ENCODE peak calls at places on chromosomes 7 and 10, in ten cellular contexts. L is pancreas; W is HepG2; K is body of pancreas; F is Peyer's patch; U is CD4-positive, alpha-beta T cell; X is naive thymus-derived CD4-positive, alpha-beta T cell; P is psoas muscle; C is endodermal cell; O is SK-N-SH. N is an unnamed sample.
A peak's percentile ranks its signal among the peaks of the same experiment; 100 is the strongest.

GRCh38 chr10:4947635-4948596 is 15.3 kb upstream of the AKR1C1 start:
- DNase-seq in L (no peak), W (peak; percentile 100), K (peak; percentile 73), F (peak; percentile 55), U (no peak), X (no peak), P (no peak), C (no peak), O (no peak), N (no peak)

GRCh38 chr7:143437568-143437967 is 5.7 kb upstream of the TAS2R60 start:
- DNase-seq in L (no peak), W (no peak), K (no peak), F (no peak), U (no peak), X (no peak), P (no peak), C (no peak), O (no peak), N (no peak)

GRCh38 chr7:142523821-142524460 is 225.3 kb upstream of the PRSS1 start:
- DNase-seq in L (no peak), W (no peak), K (no peak), F (no peak), U (no peak), X (no peak), P (no peak), C (no peak), O (no peak), N (no peak)

GRCh38 chr7:109179601-109180000 is 609.9 kb downstream of the DNAJB9 start:
- DNase-seq in L (no peak), W (no peak), K (no peak), F (no peak), U (no peak), X (no peak), P (no peak), C (peak; percentile 47), O (no peak), N (no peak)

GRCh38 chr7:45660201-45660900 is 86.2 kb downstream of the ADCY1 start:
- DNase-seq in L (no peak), W (no peak), K (no peak), F (peak; percentile 23), U (no peak), X (no peak), P (no peak), C (peak; percentile 30), O (no peak), N (no peak)

GRCh38 chr10:33154590-33154989 is 179.9 kb downstream of the NRP1 start:
- DNase-seq in L (no peak), W (no peak), K (no peak), F (no peak), U (no peak), X (no peak), P (no peak), C (no peak), O (no peak), N (no peak)

GRCh38 chr7:4030346-4030745 is 651.7 kb upstream of the FOXK1 start:
- DNase-seq in L (no peak), W (no peak), K (no peak), F (no peak), U (no peak), X (no peak), P (no peak), C (peak; percentile 5), O (no peak), N (no peak)

GRCh38 chr7:151817315-151817690 is 59.6 kb downstream of the PRKAG2 start:
- DNase-seq in L (peak; percentile 34), W (no peak), K (no peak), F (no peak), U (no peak), X (no peak), P (peak; percentile 19), C (no peak), O (no peak), N (no peak)

GRCh38 chr10:49187044-49187484 is 1.1 kb downstream of the TMEM273 start:
- DNase-seq in L (no peak), W (no peak), K (no peak), F (peak; percentile 59), U (no peak), X (no peak), P (no peak), C (no peak), O (no peak), N (no peak)

GRCh38 chr7:31082450-31082849 is 30.3 kb downstream of the ADCYAP1R1 start:
- DNase-seq in L (peak; percentile 3), W (no peak), K (no peak), F (no peak), U (no peak), X (no peak), P (peak; percentile 55), C (no peak), O (no peak), N (no peak)
- H3K27ac ChIP-seq in L (no peak overlapping the region), W (no peak overlapping the region), K (no peak overlapping the region), F (no peak overlapping the region), U (no peak overlapping the region), X (no peak overlapping the region), P (peak overlapping the region; percentile 1), C (no peak overlapping the region), O (no peak overlapping the region), N (peak overlapping the region; percentile 18)

DNA sequence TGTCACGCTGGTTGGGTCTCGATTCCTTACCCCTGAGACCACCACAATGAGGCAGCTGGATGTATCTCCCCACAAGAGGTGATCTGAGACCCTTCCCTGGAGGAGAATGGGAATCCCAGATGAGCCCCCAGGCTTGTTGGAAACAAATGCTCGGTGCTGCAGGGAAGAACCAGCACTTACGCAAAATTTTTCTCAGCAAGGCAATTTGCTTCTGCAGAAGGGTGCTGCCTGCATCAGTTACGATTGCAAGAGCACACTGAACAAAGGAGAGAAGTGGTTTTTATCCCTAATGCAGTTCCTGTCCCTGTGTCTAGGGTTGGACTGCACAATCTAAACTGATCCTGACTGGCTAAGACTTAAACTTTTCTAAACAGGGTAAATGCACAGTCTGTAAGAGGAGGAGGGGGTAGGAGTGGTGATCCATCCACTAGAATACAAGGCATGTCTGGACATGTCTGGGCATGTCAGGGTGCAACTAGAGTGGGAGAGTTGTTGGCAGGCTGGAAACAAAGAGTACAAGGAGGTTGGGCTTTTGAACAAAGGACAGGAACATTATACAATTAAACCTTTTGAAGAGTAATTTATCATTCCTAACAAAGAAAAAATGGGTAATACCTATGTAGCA is 114.9 kb upstream of the FAM3C start:
- DNase-seq in L (no peak), W (no peak), K (no peak), F (no peak), U (no peak), X (no peak), P (no peak), C (peak; percentile 49), O (no peak), N (no peak)
- H3K27ac ChIP-seq in L (no peak overlapping the region), W (no peak overlapping the region), K (no peak overlapping the region), F (no peak overlapping the region), U (no peak overlapping the region), X (no peak overlapping the region), P (no peak overlapping the region), C (no peak overlapping the region), O (no peak overlapping the region), N (no peak overlapping the region)

GRCh38 chr7:107405559-107405958 is 64.3 kb upstream of the GPR22 start:
- DNase-seq in L (no peak), W (no peak), K (no peak), F (no peak), U (no peak), X (no peak), P (no peak), C (no peak), O (no peak), N (no peak)
- H3K27ac ChIP-seq in L (no peak overlapping the region), W (no peak overlapping the region), K (no peak overlapping the region), F (no peak overlapping the region), U (no peak overlapping the region), X (no peak overlapping the region), P (no peak overlapping the region), C (no peak overlapping the region), O (peak overlapping the region; percentile 51), N (no peak overlapping the region)

DNA sequence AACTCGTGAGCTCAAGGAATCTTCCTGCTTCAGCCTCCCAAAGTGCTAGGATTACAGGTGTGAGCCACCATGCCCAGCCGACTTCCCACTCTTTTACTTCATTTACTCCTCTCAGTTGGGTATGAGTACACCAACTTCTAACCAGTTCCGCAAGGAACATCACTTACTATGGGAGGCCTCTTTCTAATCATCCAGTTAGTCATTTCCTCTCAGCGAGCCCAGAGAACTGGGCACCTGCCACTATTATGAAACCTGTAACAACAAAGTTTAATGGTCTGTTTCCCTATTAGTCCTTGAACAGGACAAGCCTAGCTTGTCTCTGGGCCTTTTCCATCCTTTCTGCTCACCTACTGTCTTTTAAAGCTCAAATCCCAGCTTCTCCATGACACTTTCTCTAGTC is 88.8 kb downstream of the DNMBP start:
- DNase-seq in L (no peak), W (no peak), K (peak; percentile 54), F (no peak), U (no peak), X (no peak), P (no peak), C (no peak), O (no peak), N (no peak)
- H3K27ac ChIP-seq in L (peak overlapping the region; percentile 60), W (no peak overlapping the region), K (peak overlapping the region; percentile 81), F (peak overlapping the region; percentile 91), U (no peak overlapping the region), X (no peak overlapping the region), P (no peak overlapping the region), C (no peak overlapping the region), O (no peak overlapping the region), N (no peak overlapping the region)

GRCh38 chr10:119286516-119286915 is 79.1 kb downstream of the GRK5 start:
- DNase-seq in L (no peak), W (no peak), K (no peak), F (no peak), U (no peak), X (no peak), P (no peak), C (no peak), O (no peak), N (no peak)
- H3K27ac ChIP-seq in L (no peak overlapping the region), W (no peak overlapping the region), K (no peak overlapping the region), F (no peak overlapping the region), U (no peak overlapping the region), X (peak overlapping the region; percentile 53), P (no peak overlapping the region), C (no peak overlapping the region), O (no peak overlapping the region), N (no peak overlapping the region)

N was measured in caudate nucleus.